ENCODE peak calls at places on chromosomes 16 and 17, in eight cellular contexts. Y is caudate nucleus; I is lower leg skin; K is HTR-8/SVneo; U is CD4-positive, alpha-beta T cell; J is T-helper 9 cell; G is left lobe of liver; B is epithelial cell of esophagus. O is an unnamed sample.

GRCh38 chr17:1829189-1829578 is 518 bp downstream of the SMYD4 start:
- DNase-seq in Y (no peak), I (no peak), K (no peak), U (no peak), J (peak), G (no peak), B (peak), O (no peak)

GRCh38 chr16:28494141-28494851 is at the start of gene APOBR:
- DNase-seq in Y (no peak), I (peak), K (no peak), U (peak), J (peak), G (no peak), B (no peak), O (no peak)

GRCh38 chr16:89375021-89375420 is 115.3 kb downstream of the ANKRD11 start:
- DNase-seq in Y (no peak), I (no peak), K (no peak), U (no peak), J (no peak), G (no peak), B (no peak), O (peak)

GRCh38 chr16:57981636-57982035 is 10.7 kb upstream of the CNGB1 start:
- DNase-seq in Y (no peak), I (no peak), K (no peak), U (no peak), J (no peak), G (no peak), B (no peak), O (no peak)

GRCh38 chr17:51572115-51572514 is 311.8 kb downstream of the UTP18 start:
- DNase-seq in Y (no peak), I (no peak), K (no peak), U (no peak), J (no peak), G (no peak), B (no peak), O (no peak)

GRCh38 chr16:55018881-55019280 is 88.2 kb downstream of the IRX5 start:
- DNase-seq in Y (no peak), I (no peak), K (no peak), U (no peak), J (no peak), G (no peak), B (no peak), O (no peak)

GRCh38 chr17:4738136-4739121 is 1.2 kb upstream of the ZMYND15 start:
- DNase-seq in Y (no peak), I (no peak), K (no peak), U (peak), J (no peak), G (no peak), B (peak), O (no peak)

GRCh38 chr17:31148205-31148604 is 53.4 kb downstream of the NF1 start:
- DNase-seq in Y (no peak), I (no peak), K (no peak), U (no peak), J (no peak), G (no peak), B (no peak), O (no peak)

GRCh38 chr16:17160285-17160854 is 310.4 kb downstream of the XYLT1 start:
- DNase-seq in Y (no peak), I (no peak), K (no peak), U (no peak), J (no peak), G (no peak), B (no peak), O (peak)

GRCh38 chr16:83023011-83023410 is 396.2 kb downstream of the CDH13 start:
- DNase-seq in Y (no peak), I (no peak), K (no peak), U (no peak), J (no peak), G (no peak), B (no peak), O (no peak)

GRCh38 chr17:80257716-80258213 is 2.9 kb upstream of the RNF213 start:
- DNase-seq in Y (no peak), I (no peak), K (no peak), U (no peak), J (no peak), G (no peak), B (no peak), O (no peak)

GRCh38 chr17:41548844-41549595 is 20.9 kb upstream of the KRT19 start:
- DNase-seq in Y (peak), I (peak), K (peak), U (peak), J (peak), G (peak), B (peak), O (peak)

GRCh38 chr17:32265192-32265895 is at the start of gene RHBDL3:
- DNase-seq in Y (no peak), I (no peak), K (no peak), U (no peak), J (peak), G (no peak), B (no peak), O (no peak)

GRCh38 chr16:30875881-30876791 is 17.7 kb downstream of the BCL7C start:
- DNase-seq in Y (no peak), I (no peak), K (no peak), U (no peak), J (peak), G (no peak), B (peak), O (no peak)

GRCh38 chr17:43831633-43832032 is 1.3 kb downstream of the MPP3 start:
- DNase-seq in Y (no peak), I (no peak), K (no peak), U (no peak), J (no peak), G (no peak), B (no peak), O (no peak)

GRCh38 chr16:5615868-5616642 is 518.5 kb upstream of the EEF2KMT start:
- DNase-seq in Y (peak), I (no peak), K (peak), U (no peak), J (no peak), G (peak), B (no peak), O (peak)

GRCh38 chr16:14097182-14097951 is 26.2 kb downstream of the MRTFB start:
- DNase-seq in Y (no peak), I (peak), K (no peak), U (no peak), J (no peak), G (no peak), B (peak), O (peak)

GRCh38 chr16:5634781-5635180 is 537.2 kb upstream of the EEF2KMT start:
- DNase-seq in Y (no peak), I (no peak), K (no peak), U (no peak), J (no peak), G (no peak), B (no peak), O (no peak)

GRCh38 chr17:28057731-28058246 is 15.3 kb downstream of the NLK start:
- DNase-seq in Y (no peak), I (no peak), K (no peak), U (no peak), J (no peak), G (no peak), B (peak), O (no peak)

GRCh38 chr17:1104222-1104621 is 75.6 kb downstream of the ABR start:
- DNase-seq in Y (no peak), I (no peak), K (no peak), U (no peak), J (no peak), G (no peak), B (no peak), O (no peak)

GRCh38 chr16:64880994-64881393 is 240.9 kb downstream of the CDH11 start:
- DNase-seq in Y (no peak), I (no peak), K (no peak), U (no peak), J (no peak), G (no peak), B (no peak), O (no peak)

GRCh38 chr16:48206594-48207242 is 37.4 kb upstream of the LONP2 start:
- DNase-seq in Y (no peak), I (no peak), K (no peak), U (no peak), J (no peak), G (peak), B (peak), O (no peak)

GRCh38 chr17:82458885-82459424 is 414 bp downstream of the NARF start:
- DNase-seq in Y (no peak), I (no peak), K (peak), U (no peak), J (peak), G (no peak), B (no peak), O (peak)

GRCh38 chr17:42315402-42316156 is 27.3 kb downstream of the STAT5A start:
- DNase-seq in Y (no peak), I (no peak), K (no peak), U (no peak), J (no peak), G (no peak), B (no peak), O (no peak)

GRCh38 chr17:77959216-77959925 is 868 bp downstream of the TNRC6C start:
- DNase-seq in Y (no peak), I (no peak), K (no peak), U (peak), J (peak), G (peak), B (peak), O (no peak)

GRCh38 chr16:1794221-1794871 is 841 bp upstream of the IGFALS start:
- DNase-seq in Y (no peak), I (no peak), K (no peak), U (no peak), J (no peak), G (peak), B (no peak), O (no peak)

GRCh38 chr16:79143026-79143425 is 457.5 kb downstream of the MAF start:
- DNase-seq in Y (no peak), I (no peak), K (no peak), U (no peak), J (no peak), G (no peak), B (no peak), O (no peak)

GRCh38 chr16:8859913-8860881 is 8.6 kb downstream of the CARHSP1 start:
- DNase-seq in Y (no peak), I (no peak), K (no peak), U (no peak), J (no peak), G (peak), B (peak), O (no peak)

GRCh38 chr17:72301887-72302286 is 181.1 kb downstream of the SOX9 start:
- DNase-seq in Y (no peak), I (no peak), K (no peak), U (no peak), J (no peak), G (no peak), B (no peak), O (no peak)

O was measured in NCI-H2081.